ENCODE peak calls at places on chromosomes 1 and 21, in eight cellular contexts. R, C, W, V, S, G, X and N are unnamed samples.
A peak's percentile ranks its signal among the peaks of the same experiment; 100 is the strongest.

GRCh38 chr1:3176028-3176427 is 107.0 kb downstream of the PRDM16 start:
- DNase-seq in R (no peak), C (no peak), W (no peak), V (no peak), S (no peak), G (no peak), X (no peak), N (no peak)

GRCh38 chr1:7640920-7641319 is 130.2 kb upstream of the VAMP3 start:
- DNase-seq in R (no peak), C (no peak), W (no peak), V (no peak), S (no peak), G (no peak), X (no peak), N (no peak)

GRCh38 chr1:167679714-167680113 is 42.1 kb upstream of the MPZL1 start:
- DNase-seq in R (no peak), C (no peak), W (no peak), V (no peak), S (no peak), G (no peak), X (no peak), N (no peak)

GRCh38 chr1:47996406-47997226 is 569 bp downstream of the TRABD2B start:
- DNase-seq in R (no peak), C (no peak), W (peak; percentile 31), V (peak; percentile 75), S (no peak), G (no peak), X (no peak), N (no peak)

GRCh38 chr1:197526736-197527371 is 248.4 kb downstream of the DENND1B start:
- DNase-seq in R (no peak), C (peak; percentile 52), W (peak; percentile 52), V (no peak), S (no peak), G (no peak), X (no peak), N (peak; percentile 63)

GRCh38 chr1:37794372-37795339 is 1.0 kb downstream of the MANEAL start:
- DNase-seq in R (peak; percentile 56), C (no peak), W (no peak), V (no peak), S (no peak), G (no peak), X (no peak), N (no peak)

GRCh38 chr1:38672692-38673091 is 186.9 kb downstream of the RRAGC start:
- DNase-seq in R (no peak), C (no peak), W (no peak), V (no peak), S (no peak), G (no peak), X (no peak), N (no peak)

GRCh38 chr21:37505963-37506362 is 139.4 kb downstream of the DYRK1A start:
- DNase-seq in R (no peak), C (no peak), W (no peak), V (no peak), S (no peak), G (no peak), X (no peak), N (no peak)

GRCh38 chr21:42481169-42481568 is 14.9 kb downstream of the RSPH1 start:
- DNase-seq in R (no peak), C (no peak), W (no peak), V (no peak), S (no peak), G (no peak), X (no peak), N (no peak)

GRCh38 chr1:168774241-168774640 is 45.2 kb upstream of the DPT start:
- DNase-seq in R (no peak), C (peak; percentile 53), W (peak; percentile 30), V (no peak), S (no peak), G (no peak), X (no peak), N (peak; percentile 73)

GRCh38 chr21:36120304-36120902 is 14.5 kb upstream of the CBR3 start:
- DNase-seq in R (no peak), C (peak; percentile 72), W (no peak), V (peak; percentile 64), S (no peak), G (no peak), X (no peak), N (no peak)

GRCh38 chr1:44713321-44713781 is 17.6 kb downstream of the RNU5D-1 start:
- DNase-seq in R (no peak), C (no peak), W (no peak), V (no peak), S (no peak), G (no peak), X (no peak), N (no peak)

GRCh38 chr1:93641527-93641926 is 40.1 kb downstream of the BCAR3 start:
- DNase-seq in R (no peak), C (no peak), W (peak; percentile 71), V (no peak), S (no peak), G (no peak), X (no peak), N (peak; percentile 56)

GRCh38 chr21:33587792-33588484 is 546 bp downstream of the DONSON start:
- DNase-seq in R (peak; percentile 70), C (peak; percentile 47), W (peak; percentile 37), V (no peak), S (no peak), G (peak; percentile 46), X (no peak), N (peak; percentile 37)

GRCh38 chr1:213484333-213484732 is 433.3 kb downstream of the RPS6KC1 start:
- DNase-seq in R (no peak), C (no peak), W (no peak), V (no peak), S (no peak), G (no peak), X (no peak), N (no peak)

GRCh38 chr1:115430717-115431116 is 92.7 kb upstream of the NGF start:
- DNase-seq in R (no peak), C (peak; percentile 88), W (peak; percentile 90), V (no peak), S (peak; percentile 84), G (no peak), X (no peak), N (peak; percentile 83)

DNA sequence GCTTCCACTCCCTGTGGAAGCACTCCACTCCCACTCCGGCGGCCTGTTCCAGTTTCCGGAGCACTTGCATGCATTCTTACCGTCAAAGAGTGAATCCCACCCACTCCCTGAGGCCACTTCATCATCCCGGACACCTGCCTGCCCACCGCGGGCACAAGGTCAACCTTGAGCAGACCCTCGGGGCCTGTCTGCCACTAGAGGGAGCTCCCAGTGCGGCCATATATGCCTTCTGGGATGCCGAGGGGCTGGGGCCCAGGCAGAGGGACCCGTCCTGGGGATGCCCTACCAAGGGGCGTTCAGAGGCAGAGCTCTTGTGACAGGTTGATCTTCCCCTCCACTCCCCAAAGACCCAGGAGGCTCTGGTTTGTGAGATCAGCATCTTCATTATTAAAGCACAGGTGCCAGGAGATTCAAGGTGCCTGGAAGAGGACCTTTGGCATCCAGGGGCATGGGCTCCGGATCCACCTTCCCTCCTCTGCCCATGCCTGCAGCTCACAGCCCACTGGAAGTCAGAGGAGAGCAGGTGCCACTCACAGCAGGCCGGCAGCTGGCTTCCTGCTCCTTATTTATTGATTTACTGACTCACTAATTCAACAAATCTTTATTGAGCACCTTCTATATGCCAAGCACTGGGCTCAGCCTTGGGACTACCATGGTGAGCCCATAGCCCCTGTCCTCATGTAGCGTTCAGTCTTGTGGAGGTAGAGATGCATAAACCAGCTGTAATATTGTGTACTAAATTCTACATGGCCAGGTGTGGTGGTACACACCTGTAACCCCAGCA is 47.3 kb downstream of the UBIAD1 start:
- DNase-seq in R (no peak), C (no peak), W (no peak), V (no peak), S (no peak), G (peak; percentile 44), X (peak; percentile 41), N (no peak)
- TF ChIP-seq CTCF in R (no peak), C (peak; percentile 60), W (peak; percentile 69), V (no peak), S (peak; percentile 38), G (peak; percentile 58), X (peak; percentile 90), N (peak; percentile 45)

DNA sequence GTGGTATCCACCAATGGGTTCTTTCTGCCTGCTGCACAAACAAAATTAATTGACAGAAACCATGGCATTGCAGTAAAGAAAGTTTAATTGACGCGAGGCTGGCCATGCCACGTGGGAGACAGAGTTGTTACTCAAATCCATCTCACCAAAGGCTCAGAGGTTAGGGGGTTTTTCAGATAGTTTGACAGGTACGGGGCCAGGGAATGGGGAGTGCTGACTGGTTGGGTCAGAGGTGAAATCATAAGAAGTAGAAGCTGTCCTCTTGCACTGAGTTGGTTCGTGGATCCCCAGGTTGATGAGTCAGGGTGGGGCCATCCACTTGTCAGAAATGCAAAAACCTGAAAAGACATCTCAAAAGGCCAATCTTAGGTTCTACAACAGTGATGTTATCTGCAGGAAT is 941 bp upstream of the TBCE start:
- DNase-seq in R (no peak), C (no peak), W (no peak), V (no peak), S (no peak), G (no peak), X (no peak), N (no peak)
- H3K4me3 ChIP-seq in R (no peak overlapping the region), C (no peak overlapping the region), W (no peak overlapping the region), V (no peak overlapping the region), S (no peak overlapping the region), G (peak overlapping the region; percentile 62), X (no peak overlapping the region), N (no peak overlapping the region)

GRCh38 chr1:184497962-184498723 is 111.3 kb downstream of the C1orf21 start:
- DNase-seq in R (no peak), C (no peak), W (no peak), V (no peak), S (no peak), G (no peak), X (peak; percentile 36), N (no peak)
- TF ChIP-seq CTCF in R (no peak), C (no peak), W (no peak), V (no peak), S (no peak), G (no peak), X (peak; percentile 42), N (no peak)

GRCh38 chr1:87092852-87093251 is 178.4 kb downstream of the HS2ST1 start:
- DNase-seq in R (no peak), C (no peak), W (no peak), V (no peak), S (no peak), G (no peak), X (no peak), N (no peak)

GRCh38 chr1:87091425-87091824 is 177.0 kb downstream of the HS2ST1 start:
- DNase-seq in R (no peak), C (no peak), W (no peak), V (no peak), S (no peak), G (no peak), X (no peak), N (no peak)

GRCh38 chr1:87094238-87094637 is 179.8 kb downstream of the HS2ST1 start:
- DNase-seq in R (no peak), C (no peak), W (no peak), V (no peak), S (no peak), G (no peak), X (no peak), N (no peak)

GRCh38 chr1:87089823-87090222 is 175.4 kb downstream of the HS2ST1 start:
- DNase-seq in R (no peak), C (no peak), W (no peak), V (no peak), S (no peak), G (no peak), X (no peak), N (no peak)

DNA sequence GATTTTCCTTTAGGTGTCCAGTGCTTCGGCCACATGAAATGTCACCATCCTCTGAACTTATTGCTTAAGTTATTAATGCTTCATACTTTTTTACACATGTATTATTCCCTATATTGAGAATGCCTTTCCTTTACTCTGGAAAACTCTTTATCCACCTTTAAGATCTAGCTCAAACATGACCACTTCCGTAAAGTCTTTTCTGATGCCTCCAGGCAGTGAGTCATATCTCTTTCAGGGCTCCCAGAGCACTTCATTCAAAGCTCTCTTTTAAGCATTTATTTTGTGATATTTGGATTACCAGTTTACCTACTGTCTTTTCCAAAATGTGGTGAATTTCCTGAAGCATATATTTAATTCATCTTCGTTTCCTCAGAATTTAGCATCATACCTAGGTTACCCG is 178.9 kb downstream of the HS2ST1 start:
- DNase-seq in R (no peak), C (no peak), W (no peak), V (no peak), S (no peak), G (no peak), X (no peak), N (no peak)
- H3K4me3 ChIP-seq in R (no peak overlapping the region), C (no peak overlapping the region), W (no peak overlapping the region), V (no peak overlapping the region), S (no peak overlapping the region), G (no peak overlapping the region), X (no peak overlapping the region), N (no peak overlapping the region)